ENCODE peak calls at places on chromosome 7, in five cellular contexts. V, I, B, T and S are unnamed samples. For H3K36me3, the result is how much of the 10 kb centered on the place peaks cover.

GRCh38 chr7:82443044-82443800 is at the start of gene CACNA2D1:
- DNase-seq in V (no peak), I (peak), B (peak), T (no peak), S (peak)

GRCh38 chr7:40583653-40584424 is 449.0 kb downstream of the SUGCT start:
- DNase-seq in V (no peak), I (no peak), B (no peak), T (peak), S (no peak)

GRCh38 chr7:28128608-28129007 is 52.0 kb downstream of the JAZF1 start:
- DNase-seq in V (peak), I (no peak), B (no peak), T (peak), S (no peak)

GRCh38 chr7:38027884-38028455 is 107.5 kb downstream of the EPDR1 start:
- DNase-seq in V (no peak), I (no peak), B (no peak), T (no peak), S (no peak)

GRCh38 chr7:16657656-16658279 is 11.8 kb downstream of the BZW2 start:
- DNase-seq in V (no peak), I (peak), B (no peak), T (peak), S (peak)

GRCh38 chr7:137635874-137636273 is 210.9 kb downstream of the DGKI start:
- DNase-seq in V (no peak), I (no peak), B (no peak), T (no peak), S (no peak)

GRCh38 chr7:50594136-50594535 is 28.9 kb upstream of the DDC start:
- DNase-seq in V (no peak), I (no peak), B (no peak), T (no peak), S (no peak)

GRCh38 chr7:118129037-118129436 is 54.9 kb upstream of the LSM8 start:
- DNase-seq in V (no peak), I (no peak), B (no peak), T (no peak), S (no peak)

GRCh38 chr7:133197972-133198544 is 54.8 kb upstream of the EXOC4 start:
- DNase-seq in V (no peak), I (no peak), B (no peak), T (no peak), S (no peak)

GRCh38 chr7:150966002-150966401 is 12.1 kb downstream of the KCNH2 start:
- DNase-seq in V (no peak), I (no peak), B (no peak), T (no peak), S (peak)

GRCh38 chr7:129146237-129146979 is 1.9 kb downstream of the TSPAN33 start:
- DNase-seq in V (no peak), I (no peak), B (no peak), T (no peak), S (no peak)

GRCh38 chr7:12647364-12648219 is 39.8 kb upstream of the ARL4A start:
- DNase-seq in V (peak), I (peak), B (no peak), T (peak), S (no peak)

GRCh38 chr7:69019437-69019836 is 578.8 kb upstream of the AUTS2 start:
- DNase-seq in V (no peak), I (no peak), B (no peak), T (no peak), S (no peak)

GRCh38 chr7:23012797-23013714 is 874 bp downstream of the HYCC1 start:
- DNase-seq in V (no peak), I (peak), B (peak), T (no peak), S (no peak)

GRCh38 chr7:86469680-86470295 is 173.9 kb upstream of the GRM3 start:
- DNase-seq in V (peak), I (peak), B (peak), T (peak), S (peak)

GRCh38 chr7:27647052-27647451 is 15.6 kb downstream of the HIBADH start:
- DNase-seq in V (peak), I (no peak), B (no peak), T (peak), S (no peak)

GRCh38 chr7:136050462-136050847 is 73.3 kb upstream of the MTPN start:
- DNase-seq in V (peak), I (no peak), B (no peak), T (no peak), S (no peak)

GRCh38 chr7:17631061-17631460 is 309.2 kb downstream of the SNX13 start:
- DNase-seq in V (no peak), I (no peak), B (no peak), T (no peak), S (no peak)

GRCh38 chr7:66894463-66895080 is 26.5 kb upstream of the TMEM248 start:
- DNase-seq in V (no peak), I (no peak), B (no peak), T (peak), S (no peak)

GRCh38 chr7:44802418-44803025 is 6.0 kb downstream of the PPIA start:
- DNase-seq in V (no peak), I (no peak), B (no peak), T (no peak), S (no peak)
- H3K36me3 ChIP-seq in V (under half), I (under half), B (half or more), T (under half), S (half or more)

DNA sequence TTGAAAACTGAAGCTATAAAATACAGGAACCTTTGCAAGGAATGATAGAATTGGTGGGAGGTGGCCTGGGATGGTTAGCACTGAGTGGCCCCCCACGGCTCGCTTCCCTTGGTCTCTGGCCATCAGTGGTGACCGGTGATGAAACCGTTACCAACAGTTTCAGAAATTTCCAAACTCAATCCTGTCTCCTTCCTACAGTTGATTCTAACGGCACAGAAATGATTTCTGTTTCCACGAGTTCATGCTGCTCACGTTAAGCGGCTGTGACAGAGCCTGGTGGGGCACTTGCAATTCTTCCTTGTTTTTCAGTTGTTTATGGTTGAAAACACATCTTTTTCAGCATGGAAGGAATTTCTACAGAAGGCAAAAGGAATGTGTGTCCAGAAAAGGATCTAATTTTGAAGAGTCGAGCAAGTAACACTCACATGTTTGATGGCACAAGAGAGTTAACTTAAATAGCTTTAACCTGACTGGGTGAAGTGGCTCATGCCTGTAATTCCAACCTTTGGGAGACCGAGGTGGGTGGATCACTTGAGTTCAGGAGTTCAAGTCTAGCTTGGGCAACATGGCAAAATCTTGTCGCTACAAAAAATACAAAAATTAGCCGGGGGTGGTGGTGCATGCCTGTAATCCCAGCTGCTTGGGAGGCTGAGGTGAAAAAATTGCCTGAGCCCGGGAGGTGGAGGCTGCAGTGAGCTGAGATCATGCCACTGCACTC is 100.1 kb downstream of the DNAJB6 start:
- DNase-seq in V (no peak), I (no peak), B (peak), T (no peak), S (no peak)
- H3K36me3 ChIP-seq in V (under half), I (under half), B (under half), T (under half), S (under half)

GRCh38 chr7:412313-412710 is 107.3 kb downstream of the PDGFA start:
- DNase-seq in V (no peak), I (no peak), B (peak), T (no peak), S (no peak)

GRCh38 chr7:411677-412312 is 107.9 kb downstream of the PDGFA start:
- DNase-seq in V (no peak), I (no peak), B (peak), T (no peak), S (no peak)

GRCh38 chr7:408651-409343 is 110.8 kb downstream of the PDGFA start:
- DNase-seq in V (no peak), I (no peak), B (peak), T (no peak), S (no peak)

GRCh38 chr7:409344-410281 is 110.0 kb downstream of the PDGFA start:
- DNase-seq in V (no peak), I (no peak), B (peak), T (no peak), S (no peak)

DNA sequence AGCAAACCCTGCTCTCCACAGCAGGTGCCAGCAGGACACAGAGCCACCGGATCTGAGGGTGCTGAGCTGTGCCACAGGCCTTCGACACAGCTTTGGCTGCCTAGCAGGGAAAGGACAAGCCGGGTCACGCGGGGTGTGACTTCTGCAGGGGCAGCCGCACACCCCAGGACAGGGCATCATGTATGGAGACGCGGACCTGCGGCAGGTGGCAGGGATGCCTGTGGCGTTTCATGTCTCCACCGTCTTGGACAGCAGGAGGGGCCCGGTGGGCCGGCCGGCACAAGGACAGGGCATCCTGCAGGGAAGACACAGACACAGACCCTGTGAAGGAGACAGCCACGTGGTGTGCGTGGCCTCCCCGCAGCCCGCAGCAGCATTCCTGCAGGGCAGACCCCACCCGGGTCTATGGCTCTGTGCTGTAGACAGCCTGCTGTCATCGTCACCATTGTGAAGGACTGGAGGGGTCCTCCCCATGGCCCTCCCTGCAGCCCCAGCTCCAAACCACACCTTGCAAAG is 109.2 kb downstream of the PDGFA start:
- DNase-seq in V (no peak), I (no peak), B (peak), T (no peak), S (no peak)
- H3K36me3 ChIP-seq in V (under half), I (under half), B (under half), T (under half), S (under half)

GRCh38 chr7:131462059-131462458 is 94.4 kb downstream of the PODXL start:
- DNase-seq in V (no peak), I (no peak), B (no peak), T (no peak), S (no peak)

GRCh38 chr7:131467788-131468187 is 88.6 kb downstream of the PODXL start:
- DNase-seq in V (no peak), I (no peak), B (no peak), T (no peak), S (no peak)

GRCh38 chr7:131471605-131472004 is 84.8 kb downstream of the PODXL start:
- DNase-seq in V (no peak), I (no peak), B (no peak), T (no peak), S (no peak)

GRCh38 chr7:131466735-131467365 is 89.6 kb downstream of the PODXL start:
- DNase-seq in V (no peak), I (no peak), B (no peak), T (no peak), S (no peak)
- H3K36me3 ChIP-seq in V (under half), I (half or more), B (under half), T (under half), S (half or more)

DNA sequence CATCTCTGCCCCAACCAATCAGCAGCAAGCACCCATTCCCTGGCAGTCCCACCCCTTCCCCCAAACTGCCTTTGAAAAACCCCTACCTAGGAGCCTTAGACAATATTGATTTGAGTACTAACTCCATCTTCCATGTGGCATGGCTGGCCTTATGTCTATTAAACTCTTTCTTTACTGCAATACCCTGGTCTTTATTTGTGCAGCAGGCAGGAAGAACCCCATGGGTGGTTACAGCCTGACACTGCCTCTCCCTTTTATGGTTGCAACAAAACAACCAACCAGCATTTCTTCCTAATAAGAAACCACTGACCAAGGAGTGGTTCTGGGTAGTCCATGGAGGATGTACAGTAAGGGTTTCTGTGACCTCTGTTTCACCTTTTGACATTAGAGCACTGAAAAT is 418.1 kb downstream of the THSD7A start:
- DNase-seq in V (no peak), I (no peak), B (no peak), T (no peak), S (no peak)
- H3K36me3 ChIP-seq in V (under half), I (under half), B (under half), T (under half), S (under half)

GRCh38 chr7:26195867-26196266 is 4.7 kb downstream of the HNRNPA2B1 start:
- DNase-seq in V (no peak), I (no peak), B (no peak), T (no peak), S (no peak)
- H3K36me3 ChIP-seq in V (under half), I (half or more), B (half or more), T (under half), S (half or more)

GRCh38 chr7:124557587-124557986 is 208.0 kb downstream of the GPR37 start:
- DNase-seq in V (no peak), I (no peak), B (no peak), T (no peak), S (no peak)
- H3K36me3 ChIP-seq in V (under half), I (under half), B (under half), T (under half), S (under half)

GRCh38 chr7:73439305-73439704 is 5.7 kb downstream of the FZD9 start:
- DNase-seq in V (no peak), I (no peak), B (no peak), T (no peak), S (no peak)
- H3K36me3 ChIP-seq in V (under half), I (under half), B (half or more), T (under half), S (under half)